ENCODE peak calls at places on chromosome X, in eight cellular contexts. E is activated CD4-positive, alpha-beta T cell treated with anti-CD3 and anti-CD28 coated beads, Interleukin-2, amount 10 ng/mL, durations not matched to agents 7 days and 5 days; J is choroid plexus epithelial cell; T is Right ventricle myocardium superior; D is NCI-H1436; P is NCI-H460; W is activated T-cell treated with anti-CD3 and anti-CD28 coated beads for 24 hours; K is BE2C. H is an unnamed sample.

GRCh38 chrX:103437147-103437873 is 61.0 kb downstream of the BEX3 start:
- DNase-seq in E (no peak), J (no peak), T (no peak), D (no peak), P (no peak), W (no peak), K (no peak), H (no peak)

GRCh38 chrX:144334577-144334976 is 450.7 kb downstream of the UBE2NL start:
- DNase-seq in E (no peak), J (no peak), T (no peak), D (no peak), P (no peak), W (no peak), K (no peak), H (no peak)

GRCh38 chrX:124573458-124573857 is 227.1 kb downstream of the SH2D1A start:
- DNase-seq in E (no peak), J (peak), T (no peak), D (no peak), P (no peak), W (no peak), K (no peak), H (peak)

GRCh38 chrX:9626379-9626778 is 139.3 kb downstream of the GPR143 start:
- DNase-seq in E (no peak), J (no peak), T (no peak), D (no peak), P (no peak), W (no peak), K (no peak), H (no peak)

GRCh38 chrX:152641996-152642395 is 4.3 kb downstream of the GABRQ start:
- DNase-seq in E (no peak), J (peak), T (no peak), D (no peak), P (no peak), W (no peak), K (peak), H (peak)

GRCh38 chrX:139889760-139890159 is 43.1 kb downstream of the ATP11C start:
- DNase-seq in E (no peak), J (peak), T (no peak), D (peak), P (no peak), W (no peak), K (no peak), H (no peak)

GRCh38 chrX:88828011-88828410 is 81.0 kb downstream of the CPXCR1 start:
- DNase-seq in E (no peak), J (no peak), T (no peak), D (no peak), P (no peak), W (no peak), K (no peak), H (no peak)

GRCh38 chrX:153725039-153725831 is 579 bp downstream of the ABCD1 start:
- DNase-seq in E (peak), J (no peak), T (no peak), D (no peak), P (no peak), W (no peak), K (no peak), H (no peak)

GRCh38 chrX:18895157-18895952 is 88.6 kb downstream of the PHKA2 start:
- DNase-seq in E (no peak), J (peak), T (peak), D (no peak), P (no peak), W (no peak), K (no peak), H (no peak)

GRCh38 chrX:126065901-126066660 is 100.0 kb downstream of the DCAF12L2 start:
- DNase-seq in E (no peak), J (no peak), T (no peak), D (no peak), P (no peak), W (no peak), K (no peak), H (no peak)

GRCh38 chrX:22081475-22082092 is 49.5 kb downstream of the PHEX start:
- DNase-seq in E (peak), J (peak), T (peak), D (no peak), P (peak), W (peak), K (peak), H (peak)

GRCh38 chrX:140817943-140818342 is 108.4 kb downstream of the LINC00632 start:
- DNase-seq in E (no peak), J (peak), T (no peak), D (peak), P (peak), W (no peak), K (peak), H (peak)

GRCh38 chrX:54447461-54447860 is 7.3 kb downstream of the TSR2 start:
- DNase-seq in E (no peak), J (peak), T (no peak), D (peak), P (no peak), W (no peak), K (no peak), H (no peak)

GRCh38 chrX:56759736-56760409 is 30.8 kb downstream of the NBDY start:
- DNase-seq in E (peak), J (no peak), T (no peak), D (no peak), P (no peak), W (no peak), K (no peak), H (no peak)

GRCh38 chrX:110407910-110408545 is 49.4 kb downstream of the RTL9 start:
- DNase-seq in E (peak), J (peak), T (no peak), D (peak), P (peak), W (peak), K (peak), H (peak)